ENCODE peak calls at places on chromosome 11, in nine cellular contexts. F is AG09309; Y is right cardiac atrium; P is choroid plexus epithelial cell; I is colonic mucosa; Q is fibroblast of lung; B is CD4-positive, alpha-beta memory T cell; L is keratinocyte; X is fibroblast of mammary gland. C is an unnamed sample.

GRCh38 chr11:117634756-117635593 is 162.0 kb downstream of the DSCAML1 start:
- DNase-seq in F (no peak), Y (no peak), P (no peak), I (no peak), Q (no peak), B (no peak), L (no peak), X (peak), C (no peak)

GRCh38 chr11:114989536-114989935 is 311.2 kb downstream of the NXPE2 start:
- DNase-seq in F (no peak), Y (no peak), P (no peak), I (no peak), Q (no peak), B (no peak), L (no peak), X (no peak), C (no peak)

GRCh38 chr11:43950323-43950855 is 8.0 kb downstream of the C11orf96 start:
- DNase-seq in F (no peak), Y (no peak), P (no peak), I (no peak), Q (no peak), B (no peak), L (no peak), X (no peak), C (no peak)

GRCh38 chr11:13776134-13776815 is 107.8 kb downstream of the FAR1 start:
- DNase-seq in F (no peak), Y (no peak), P (no peak), I (no peak), Q (no peak), B (peak), L (no peak), X (no peak), C (peak)

GRCh38 chr11:119317592-119318239 is 786 bp upstream of the MCAM start:
- DNase-seq in F (no peak), Y (no peak), P (no peak), I (no peak), Q (peak), B (no peak), L (no peak), X (no peak), C (no peak)

GRCh38 chr11:130383363-130384168 is 44.8 kb downstream of the ADAMTS8 start:
- DNase-seq in F (peak), Y (no peak), P (peak), I (no peak), Q (peak), B (no peak), L (no peak), X (peak), C (peak)

GRCh38 chr11:68436985-68437926 is 23.3 kb upstream of the PPP6R3 start:
- DNase-seq in F (peak), Y (peak), P (peak), I (no peak), Q (peak), B (no peak), L (no peak), X (peak), C (no peak)

GRCh38 chr11:5719703-5720495 is 16.3 kb upstream of the OR56B1 start:
- DNase-seq in F (no peak), Y (no peak), P (peak), I (no peak), Q (no peak), B (no peak), L (no peak), X (peak), C (peak)

GRCh38 chr11:2591805-2592204 is 108.0 kb downstream of the KCNQ1OT1 start:
- DNase-seq in F (no peak), Y (no peak), P (no peak), I (no peak), Q (no peak), B (no peak), L (no peak), X (no peak), C (no peak)

GRCh38 chr11:84106560-84106959 is 820.4 kb upstream of the CCDC90B start:
- DNase-seq in F (no peak), Y (no peak), P (no peak), I (no peak), Q (no peak), B (no peak), L (no peak), X (no peak), C (no peak)

GRCh38 chr11:13000721-13001120 is 8.4 kb upstream of the RASSF10 start:
- DNase-seq in F (no peak), Y (no peak), P (no peak), I (no peak), Q (no peak), B (no peak), L (no peak), X (no peak), C (no peak)

GRCh38 chr11:92707173-92707619 is 262.3 kb upstream of the MTNR1B start:
- DNase-seq in F (no peak), Y (no peak), P (peak), I (no peak), Q (no peak), B (no peak), L (peak), X (no peak), C (no peak)

GRCh38 chr11:46363455-46363920 is 16.2 kb downstream of the DGKZ start:
- DNase-seq in F (no peak), Y (peak), P (no peak), I (no peak), Q (no peak), B (no peak), L (no peak), X (peak), C (no peak)

GRCh38 chr11:85710912-85711311 is 24.9 kb upstream of the CCDC89 start:
- DNase-seq in F (no peak), Y (no peak), P (no peak), I (no peak), Q (peak), B (no peak), L (no peak), X (no peak), C (no peak)

GRCh38 chr11:130213143-130213978 is 53.8 kb downstream of the ST14 start:
- DNase-seq in F (no peak), Y (peak), P (peak), I (peak), Q (peak), B (peak), L (no peak), X (peak), C (peak)

GRCh38 chr11:90229791-90230190 is 6.9 kb upstream of the CHORDC1 start:
- DNase-seq in F (no peak), Y (no peak), P (peak), I (no peak), Q (no peak), B (no peak), L (no peak), X (peak), C (no peak)

GRCh38 chr11:91100432-91100831 is 877.6 kb upstream of the CHORDC1 start:
- DNase-seq in F (no peak), Y (no peak), P (peak), I (no peak), Q (peak), B (no peak), L (no peak), X (peak), C (no peak)

GRCh38 chr11:117843666-117844484 is 19.3 kb upstream of the FXYD2 start:
- DNase-seq in F (peak), Y (peak), P (peak), I (peak), Q (peak), B (peak), L (no peak), X (peak), C (no peak)

GRCh38 chr11:94968334-94968958 is 4.9 kb downstream of the CWC15 start:
- DNase-seq in F (no peak), Y (no peak), P (peak), I (no peak), Q (peak), B (no peak), L (no peak), X (peak), C (no peak)

GRCh38 chr11:58222730-58223129 is 6.0 kb downstream of the OR10Q1 start:
- DNase-seq in F (no peak), Y (no peak), P (no peak), I (no peak), Q (no peak), B (no peak), L (peak), X (peak), C (no peak)

GRCh38 chr11:15918674-15919073 is 437.7 kb downstream of the SOX6 start:
- DNase-seq in F (no peak), Y (no peak), P (no peak), I (no peak), Q (no peak), B (no peak), L (no peak), X (no peak), C (no peak)

GRCh38 chr11:129259950-129260349 is 67.8 kb upstream of the ARHGAP32 start:
- DNase-seq in F (no peak), Y (no peak), P (peak), I (no peak), Q (peak), B (no peak), L (no peak), X (no peak), C (no peak)

GRCh38 chr11:91248199-91248807 is 976.3 kb upstream of the FAT3 start:
- DNase-seq in F (no peak), Y (no peak), P (peak), I (peak), Q (peak), B (no peak), L (no peak), X (peak), C (peak)

GRCh38 chr11:71339178-71339881 is 87.0 kb upstream of the SHANK2 start:
- DNase-seq in F (no peak), Y (no peak), P (no peak), I (no peak), Q (no peak), B (no peak), L (no peak), X (peak), C (no peak)

GRCh38 chr11:121412000-121412587 is 40.0 kb upstream of the SORL1 start:
- DNase-seq in F (no peak), Y (no peak), P (no peak), I (no peak), Q (no peak), B (no peak), L (no peak), X (peak), C (no peak)

GRCh38 chr11:108069947-108070346 is 51.4 kb upstream of the ACAT1 start:
- DNase-seq in F (peak), Y (no peak), P (peak), I (no peak), Q (peak), B (peak), L (no peak), X (peak), C (peak)

GRCh38 chr11:65790104-65790901 is 3.4 kb downstream of the OVOL1 start:
- DNase-seq in F (no peak), Y (no peak), P (no peak), I (peak), Q (no peak), B (no peak), L (no peak), X (no peak), C (no peak)

GRCh38 chr11:126146454-126147192 is 64.8 kb downstream of the RPUSD4 start:
- DNase-seq in F (no peak), Y (no peak), P (no peak), I (no peak), Q (no peak), B (no peak), L (no peak), X (no peak), C (no peak)

GRCh38 chr11:120167659-120168058 is 29.7 kb upstream of the TRIM29 start:
- DNase-seq in F (no peak), Y (no peak), P (no peak), I (no peak), Q (no peak), B (no peak), L (no peak), X (no peak), C (no peak)

GRCh38 chr11:2272241-2272945 is 2.0 kb upstream of the ASCL2 start:
- DNase-seq in F (no peak), Y (no peak), P (no peak), I (peak), Q (no peak), B (no peak), L (no peak), X (no peak), C (no peak)

GRCh38 chr11:80515097-80515496 is 1074.3 kb upstream of the TENM4 start:
- DNase-seq in F (no peak), Y (no peak), P (no peak), I (no peak), Q (no peak), B (no peak), L (no peak), X (no peak), C (no peak)

GRCh38 chr11:27158763-27159679 is 118.4 kb downstream of the BBOX1 start:
- DNase-seq in F (peak), Y (peak), P (peak), I (peak), Q (peak), B (no peak), L (peak), X (peak), C (peak)

GRCh38 chr11:43905788-43906187 is 25.2 kb downstream of the ALKBH3 start:
- DNase-seq in F (no peak), Y (no peak), P (peak), I (no peak), Q (peak), B (no peak), L (no peak), X (peak), C (no peak)

GRCh38 chr11:117841582-117842031 is 17.1 kb upstream of the FXYD2 start:
- DNase-seq in F (no peak), Y (peak), P (no peak), I (peak), Q (no peak), B (no peak), L (no peak), X (no peak), C (no peak)

GRCh38 chr11:130209944-130210854 is 50.6 kb downstream of the ST14 start:
- DNase-seq in F (no peak), Y (no peak), P (no peak), I (peak), Q (no peak), B (no peak), L (no peak), X (no peak), C (no peak)

GRCh38 chr11:64629796-64630562 is 39.0 kb downstream of the SLC22A12 start:
- DNase-seq in F (no peak), Y (no peak), P (no peak), I (no peak), Q (no peak), B (no peak), L (no peak), X (no peak), C (no peak)

DNA sequence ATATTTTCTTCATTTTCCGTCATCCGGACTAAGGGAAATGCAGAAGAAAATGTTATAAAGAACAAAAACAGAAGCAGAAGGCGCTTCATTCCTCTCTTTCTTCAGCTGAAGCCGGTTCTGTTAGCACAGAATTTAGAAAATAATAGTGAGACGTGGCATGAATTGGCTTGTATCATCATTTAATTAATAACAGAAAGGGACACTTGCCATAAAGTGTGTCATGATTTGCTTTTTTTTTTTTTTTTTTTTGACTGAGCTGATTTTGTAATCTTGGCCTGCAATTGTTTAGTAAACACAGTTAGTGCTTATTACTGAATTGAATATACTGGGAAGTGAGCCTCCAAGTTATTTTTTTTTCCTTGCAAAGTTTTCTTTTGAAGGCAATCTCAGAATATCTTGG is at the start of gene MMP27:
- DNase-seq in F (no peak), Y (no peak), P (no peak), I (no peak), Q (no peak), B (no peak), L (no peak), X (peak), C (no peak)
- H3K4me3 ChIP-seq in F (no peak), Y (no peak), P (no peak), I (no peak), Q (no peak), B (no peak), L (no peak), X (no peak), C (no peak)

GRCh38 chr11:61293869-61294716 is 1.0 kb downstream of the VWCE start:
- DNase-seq in F (no peak), Y (peak), P (peak), I (no peak), Q (peak), B (peak), L (no peak), X (peak), C (no peak)
- H3K4me3 ChIP-seq in F (peak), Y (peak), P (peak), I (peak), Q (peak), B (no peak), L (peak), X (peak), C (peak)

DNA sequence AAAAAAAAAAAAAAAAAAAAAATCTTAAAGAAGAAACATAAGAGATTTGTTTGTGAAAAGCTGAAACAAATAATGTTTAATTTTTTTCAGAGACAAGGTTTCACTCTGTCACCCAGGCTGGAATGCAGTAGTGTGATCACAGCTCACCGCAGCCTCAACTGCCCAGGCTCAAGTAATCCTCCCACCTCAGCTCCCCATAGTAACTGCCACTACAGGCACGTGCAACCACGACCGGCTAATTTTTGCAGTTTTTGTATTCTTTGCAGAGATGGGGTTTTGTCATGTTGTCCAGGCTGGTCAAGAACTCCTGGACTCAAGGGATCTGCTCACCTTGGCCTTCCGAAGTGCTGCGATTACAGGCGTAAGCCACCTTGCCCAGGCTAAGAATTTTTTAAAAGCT is 2.9 kb downstream of the CLNS1A start:
- DNase-seq in F (no peak), Y (no peak), P (no peak), I (no peak), Q (no peak), B (no peak), L (no peak), X (no peak), C (no peak)
- H3K4me3 ChIP-seq in F (no peak), Y (no peak), P (no peak), I (no peak), Q (no peak), B (no peak), L (no peak), X (no peak), C (peak)

DNA sequence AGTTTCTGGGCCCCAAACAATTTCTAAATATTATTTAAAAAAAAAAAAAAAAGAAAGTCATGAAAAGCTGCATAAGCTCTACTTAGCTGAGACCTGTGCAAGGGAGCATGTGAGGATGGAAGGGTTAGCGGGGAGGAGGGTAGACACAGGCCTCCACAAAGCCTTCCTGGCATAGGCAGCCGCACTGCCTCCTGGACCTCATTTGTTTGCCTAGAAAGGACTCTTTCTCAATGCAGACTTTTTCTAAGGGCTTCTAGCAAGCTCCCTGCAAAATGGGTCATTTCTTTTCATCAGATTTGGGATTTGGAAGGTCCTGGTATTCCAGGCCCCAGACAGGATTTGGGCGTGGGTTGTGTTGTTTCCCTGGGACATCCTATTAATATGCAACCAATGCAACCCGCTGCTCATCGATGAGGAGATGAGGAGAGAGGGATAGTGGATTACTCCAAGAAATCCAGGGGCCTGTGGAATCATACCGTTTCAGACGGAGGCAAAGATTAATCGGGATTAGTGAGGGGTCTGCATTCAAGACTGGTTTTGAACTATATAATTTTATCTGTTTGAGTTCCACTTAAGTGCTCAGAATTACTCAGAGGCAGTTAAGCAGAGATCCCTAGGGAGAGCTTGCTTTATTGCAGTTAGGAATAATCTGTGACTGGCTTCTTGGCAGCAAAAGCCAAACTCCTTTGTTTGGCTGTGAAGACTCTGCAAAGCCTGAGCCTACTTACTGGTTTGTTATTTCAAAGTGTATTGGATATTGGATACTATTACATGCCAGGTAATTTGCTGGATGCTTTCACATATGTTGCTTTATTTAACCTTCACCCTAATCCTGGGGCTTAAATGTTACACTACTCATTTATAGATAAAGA is 106.9 kb upstream of the NAV2 start:
- DNase-seq in F (peak), Y (no peak), P (peak), I (no peak), Q (peak), B (no peak), L (no peak), X (peak), C (no peak)
- H3K4me3 ChIP-seq in F (no peak), Y (no peak), P (no peak), I (no peak), Q (no peak), B (no peak), L (no peak), X (no peak), C (no peak)

GRCh38 chr11:30150425-30150824 is 80.4 kb upstream of the FSHB start:
- DNase-seq in F (no peak), Y (no peak), P (no peak), I (no peak), Q (no peak), B (no peak), L (no peak), X (no peak), C (no peak)
- H3K4me3 ChIP-seq in F (no peak), Y (no peak), P (no peak), I (no peak), Q (no peak), B (no peak), L (no peak), X (no peak), C (no peak)

GRCh38 chr11:131889146-131889577 is 518.7 kb downstream of the NTM start:
- DNase-seq in F (peak), Y (no peak), P (peak), I (no peak), Q (peak), B (no peak), L (no peak), X (peak), C (no peak)
- H3K4me3 ChIP-seq in F (no peak), Y (no peak), P (no peak), I (no peak), Q (no peak), B (no peak), L (no peak), X (no peak), C (no peak)

GRCh38 chr11:72750086-72750485 is 2.1 kb downstream of the ARAP1 start:
- DNase-seq in F (no peak), Y (peak), P (no peak), I (no peak), Q (no peak), B (no peak), L (no peak), X (no peak), C (no peak)
- H3K4me3 ChIP-seq in F (no peak), Y (no peak), P (no peak), I (no peak), Q (no peak), B (no peak), L (no peak), X (no peak), C (no peak)

DNA sequence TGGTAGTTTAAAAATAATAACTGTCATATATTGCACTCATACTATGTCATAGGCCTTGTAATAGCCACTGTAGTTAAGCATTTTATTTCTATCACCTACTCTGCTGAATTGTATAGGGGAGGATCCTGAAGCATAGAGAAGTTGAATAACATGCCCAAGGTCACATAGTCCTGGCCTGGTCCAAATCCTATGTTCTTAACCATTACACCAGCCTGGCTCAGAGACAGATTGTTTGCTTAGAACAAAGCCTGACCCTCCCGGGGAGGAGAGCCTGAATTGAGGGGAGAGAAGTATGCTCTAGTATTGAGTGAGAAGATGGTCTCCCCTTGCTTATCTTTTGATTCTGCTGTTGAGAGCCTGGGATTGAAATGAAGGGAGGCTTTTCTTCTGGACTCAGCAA is 2.2 kb downstream of the NEU3 start:
- DNase-seq in F (no peak), Y (no peak), P (no peak), I (no peak), Q (no peak), B (no peak), L (no peak), X (no peak), C (no peak)
- H3K4me3 ChIP-seq in F (no peak), Y (no peak), P (no peak), I (no peak), Q (no peak), B (no peak), L (no peak), X (no peak), C (no peak)

C was measured in Jurkat, Clone E6-1.